ENCODE peak calls at places on chromosomes 12 and 14, in ten cellular contexts. K, W, Q, L, R, U, T, N, J and S are unnamed samples.

GRCh38 chr14:59283380-59283779 is 94.9 kb downstream of the DAAM1 start:
- DNase-seq in K (no peak), W (no peak), Q (no peak), L (peak), R (no peak), U (peak), T (no peak), N (peak), J (no peak), S (no peak)

GRCh38 chr14:69424139-69424923 is 25.8 kb downstream of the SLC39A9 start:
- DNase-seq in K (no peak), W (no peak), Q (no peak), L (peak), R (no peak), U (peak), T (no peak), N (peak), J (no peak), S (no peak)

GRCh38 chr12:7155471-7156034 is 25.4 kb downstream of the CLSTN3 start:
- DNase-seq in K (peak), W (no peak), Q (peak), L (peak), R (peak), U (no peak), T (peak), N (no peak), J (no peak), S (no peak)

GRCh38 chr14:87888136-87888999 is 104.6 kb downstream of the GALC start:
- DNase-seq in K (no peak), W (no peak), Q (peak), L (no peak), R (no peak), U (no peak), T (no peak), N (peak), J (no peak), S (no peak)

GRCh38 chr14:54577494-54577893 is 10.6 kb downstream of the SAMD4A start:
- DNase-seq in K (no peak), W (no peak), Q (no peak), L (no peak), R (no peak), U (no peak), T (no peak), N (no peak), J (no peak), S (no peak)

GRCh38 chr14:99363616-99364290 is 91.8 kb upstream of the BCL11B start:
- DNase-seq in K (no peak), W (no peak), Q (no peak), L (no peak), R (no peak), U (no peak), T (no peak), N (no peak), J (no peak), S (no peak)

GRCh38 chr14:93059917-93060545 is 55.7 kb downstream of the ITPK1 start:
- DNase-seq in K (no peak), W (no peak), Q (no peak), L (no peak), R (no peak), U (no peak), T (no peak), N (no peak), J (no peak), S (no peak)

GRCh38 chr14:101706509-101707284 is 54.8 kb upstream of the PPP2R5C start:
- DNase-seq in K (no peak), W (no peak), Q (no peak), L (no peak), R (no peak), U (no peak), T (no peak), N (no peak), J (no peak), S (no peak)

GRCh38 chr12:52631264-52631663 is 12.9 kb upstream of the KRT73 start:
- DNase-seq in K (no peak), W (no peak), Q (no peak), L (no peak), R (no peak), U (no peak), T (no peak), N (no peak), J (no peak), S (no peak)

GRCh38 chr12:11978985-11979384 is 91.8 kb upstream of the BCL2L14 start:
- DNase-seq in K (no peak), W (no peak), Q (no peak), L (peak), R (peak), U (peak), T (no peak), N (peak), J (no peak), S (no peak)

GRCh38 chr14:49982522-49982951 is 89.7 kb downstream of the ARF6 start:
- DNase-seq in K (no peak), W (no peak), Q (no peak), L (no peak), R (no peak), U (peak), T (no peak), N (peak), J (no peak), S (no peak)

DNA sequence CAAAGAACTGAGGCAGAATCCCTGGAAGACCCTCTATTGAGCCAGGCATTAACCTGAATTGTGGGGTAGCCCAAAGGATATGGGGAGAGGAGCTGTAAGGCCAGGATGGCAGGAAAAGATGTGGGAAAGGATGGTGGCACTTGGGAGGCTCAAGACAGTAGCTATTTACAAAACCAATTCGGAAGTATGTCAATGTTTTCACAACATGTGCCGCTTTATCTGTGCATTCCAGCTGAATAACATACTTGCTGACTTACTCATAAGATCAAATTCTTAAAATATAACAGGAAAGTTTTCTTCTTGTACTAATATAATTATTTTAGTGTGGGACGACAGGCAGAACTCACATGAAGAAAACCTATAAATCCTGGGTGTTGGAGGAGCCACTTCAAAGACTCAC is 10.6 kb downstream of the BBS10 start:
- DNase-seq in K (no peak), W (no peak), Q (no peak), L (no peak), R (no peak), U (peak), T (no peak), N (peak), J (no peak), S (no peak)
- TF ChIP-seq CTCF in K (no peak), W (no peak), Q (no peak), L (no peak), R (no peak), U (no peak), T (no peak), N (no peak), J (no peak), S (no peak)

DNA sequence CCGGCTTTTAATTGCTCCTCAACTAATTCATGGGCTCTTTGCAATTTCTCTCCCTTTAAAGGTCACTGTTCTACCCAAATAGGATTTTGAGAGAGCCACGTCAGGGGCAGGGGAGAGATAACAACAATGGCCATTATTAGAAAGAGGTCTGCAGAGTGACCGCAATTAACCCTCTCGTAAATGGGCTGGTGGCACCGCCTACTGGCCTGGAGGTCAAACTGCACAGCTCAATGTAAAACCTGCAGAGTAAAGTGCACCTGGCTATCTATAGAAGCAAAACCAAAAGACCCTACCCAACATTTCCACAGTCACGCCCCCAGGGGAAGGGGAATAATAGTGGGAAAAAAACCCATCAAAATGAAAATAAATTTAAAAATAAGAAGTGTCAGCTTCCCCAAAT is 21.6 kb upstream of the CLEC4E start:
- DNase-seq in K (no peak), W (no peak), Q (no peak), L (no peak), R (no peak), U (no peak), T (no peak), N (peak), J (no peak), S (no peak)
- TF ChIP-seq CTCF in K (no peak), W (no peak), Q (no peak), L (peak), R (no peak), U (no peak), T (no peak), N (peak), J (peak), S (no peak)

DNA sequence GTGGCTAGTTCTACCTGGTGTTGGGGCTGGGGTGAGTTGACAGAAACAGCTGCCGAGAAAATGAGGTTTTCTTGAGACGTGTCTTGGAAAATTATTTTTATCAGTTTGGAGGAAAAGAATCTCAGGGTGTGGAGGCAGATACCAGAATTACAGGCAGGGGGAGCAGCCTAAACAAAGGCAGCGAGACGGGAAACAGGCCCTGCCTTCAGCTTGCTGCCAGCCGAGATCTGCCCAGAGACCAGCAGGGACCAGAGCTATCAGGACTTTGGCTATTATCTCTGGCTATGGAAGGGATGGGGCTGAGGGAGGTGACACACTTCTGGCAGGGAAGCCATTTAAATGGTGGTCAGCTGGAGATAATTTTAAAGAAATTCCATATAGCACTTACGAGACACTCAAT is 25.7 kb downstream of the SYNDIG1L start:
- DNase-seq in K (no peak), W (no peak), Q (peak), L (no peak), R (no peak), U (peak), T (no peak), N (no peak), J (no peak), S (no peak)
- TF ChIP-seq CTCF in K (no peak), W (no peak), Q (peak), L (no peak), R (no peak), U (peak), T (no peak), N (peak), J (no peak), S (no peak)

GRCh38 chr14:33647385-33647786 is 303.5 kb downstream of the EGLN3 start:
- DNase-seq in K (no peak), W (no peak), Q (no peak), L (peak), R (peak), U (peak), T (no peak), N (peak), J (no peak), S (no peak)
- TF ChIP-seq CTCF in K (no peak), W (no peak), Q (no peak), L (no peak), R (no peak), U (no peak), T (no peak), N (no peak), J (no peak), S (no peak)

GRCh38 chr12:29148065-29148957 is 767 bp upstream of the FAR2 start:
- DNase-seq in K (peak), W (no peak), Q (no peak), L (peak), R (no peak), U (peak), T (peak), N (peak), J (no peak), S (no peak)

GRCh38 chr12:29146201-29146600 is 2.9 kb upstream of the FAR2 start:
- DNase-seq in K (no peak), W (no peak), Q (no peak), L (no peak), R (no peak), U (no peak), T (no peak), N (no peak), J (no peak), S (no peak)

GRCh38 chr12:29149691-29150382 is 759 bp downstream of the FAR2 start:
- DNase-seq in K (peak), W (no peak), Q (no peak), L (no peak), R (no peak), U (no peak), T (no peak), N (no peak), J (peak), S (no peak)

GRCh38 chr12:29152223-29152868 is 3.3 kb downstream of the FAR2 start:
- DNase-seq in K (peak), W (no peak), Q (no peak), L (no peak), R (no peak), U (no peak), T (no peak), N (no peak), J (no peak), S (no peak)

GRCh38 chr12:29148958-29149690 is at the start of gene FAR2:
- DNase-seq in K (peak), W (peak), Q (no peak), L (peak), R (no peak), U (peak), T (peak), N (peak), J (peak), S (no peak)
- TF ChIP-seq CTCF in K (no peak), W (no peak), Q (no peak), L (no peak), R (no peak), U (no peak), T (no peak), N (no peak), J (no peak), S (no peak)

GRCh38 chr12:22284871-22285270 is 49.6 kb downstream of the ST8SIA1 start:
- DNase-seq in K (no peak), W (no peak), Q (no peak), L (no peak), R (no peak), U (peak), T (no peak), N (no peak), J (no peak), S (no peak)

GRCh38 chr12:22287056-22287455 is 47.5 kb downstream of the ST8SIA1 start:
- DNase-seq in K (no peak), W (no peak), Q (no peak), L (peak), R (no peak), U (peak), T (no peak), N (peak), J (no peak), S (no peak)

GRCh38 chr12:22285871-22286270 is 48.6 kb downstream of the ST8SIA1 start:
- DNase-seq in K (no peak), W (no peak), Q (no peak), L (no peak), R (no peak), U (no peak), T (no peak), N (peak), J (no peak), S (no peak)

GRCh38 chr12:22287776-22288621 is 46.5 kb downstream of the ST8SIA1 start:
- DNase-seq in K (no peak), W (no peak), Q (no peak), L (peak), R (no peak), U (peak), T (no peak), N (peak), J (no peak), S (no peak)

DNA sequence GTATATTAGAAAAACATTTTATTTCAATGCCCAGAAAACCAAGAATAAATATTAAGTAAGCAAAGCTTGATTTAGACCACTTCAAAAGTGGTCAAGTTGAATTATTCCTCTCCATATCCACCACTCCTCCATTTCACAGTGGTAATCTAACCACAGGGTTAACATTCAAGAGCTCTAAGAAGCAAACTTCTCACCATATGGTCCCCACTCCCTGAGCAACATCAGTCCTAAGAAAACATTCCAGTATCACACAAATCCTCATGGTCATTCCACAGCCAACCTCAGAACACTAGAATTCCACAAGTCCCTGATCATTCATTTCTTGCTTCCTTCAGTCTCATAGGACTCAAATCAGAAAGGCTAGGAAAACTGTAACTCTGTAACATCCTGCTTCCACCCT is 47.9 kb downstream of the ST8SIA1 start:
- DNase-seq in K (no peak), W (no peak), Q (no peak), L (no peak), R (no peak), U (peak), T (no peak), N (peak), J (no peak), S (no peak)
- TF ChIP-seq CTCF in K (no peak), W (no peak), Q (no peak), L (no peak), R (no peak), U (no peak), T (no peak), N (no peak), J (no peak), S (no peak)